ENCODE peak calls at places on chromosomes 16 and 17, in six cellular contexts. One of them, this sample, is unnamed.
A peak's percentile ranks its signal among the peaks of the same experiment; 100 is the strongest.

GRCh38 chr16:84985079-84986065 is 26.0 kb downstream of the ZDHHC7 start:
- DNase-seq in AG09309: peak; percentile 69
- DNase-seq in fibroblast of the aortic adventitia: peak; percentile 89
- DNase-seq in heart left ventricle: no peak
- DNase-seq in C1 segment of cervical spinal cord: no peak
- DNase-seq in stimulated activated CD4-positive, alpha-beta T cell treated with anti-CD3 and anti-CD28 coated beads, Interleukin-2, amount 100 ng/mL, for 24 hours: no peak
- DNase-seq in this sample: peak; percentile 90

GRCh38 chr16:71338632-71339031 is 19.9 kb upstream of the CALB2 start:
- DNase-seq in AG09309: no peak
- DNase-seq in fibroblast of the aortic adventitia: no peak
- DNase-seq in heart left ventricle: no peak
- DNase-seq in C1 segment of cervical spinal cord: no peak
- DNase-seq in stimulated activated CD4-positive, alpha-beta T cell treated with anti-CD3 and anti-CD28 coated beads, Interleukin-2, amount 100 ng/mL, for 24 hours: no peak
- DNase-seq in this sample: no peak

GRCh38 chr16:27365142-27366089 is 36.6 kb upstream of the IL21R start:
- DNase-seq in AG09309: no peak
- DNase-seq in fibroblast of the aortic adventitia: peak; percentile 28
- DNase-seq in heart left ventricle: no peak
- DNase-seq in C1 segment of cervical spinal cord: no peak
- DNase-seq in stimulated activated CD4-positive, alpha-beta T cell treated with anti-CD3 and anti-CD28 coated beads, Interleukin-2, amount 100 ng/mL, for 24 hours: no peak
- DNase-seq in this sample: peak; percentile 26

GRCh38 chr16:78443780-78444422 is 344.4 kb downstream of the WWOX start:
- DNase-seq in AG09309: no peak
- DNase-seq in fibroblast of the aortic adventitia: peak; percentile 0
- DNase-seq in heart left ventricle: no peak
- DNase-seq in C1 segment of cervical spinal cord: no peak
- DNase-seq in stimulated activated CD4-positive, alpha-beta T cell treated with anti-CD3 and anti-CD28 coated beads, Interleukin-2, amount 100 ng/mL, for 24 hours: no peak
- DNase-seq in this sample: peak; percentile 78

GRCh38 chr17:79138826-79139225 is 64.2 kb downstream of the ENGASE start:
- DNase-seq in AG09309: no peak
- DNase-seq in fibroblast of the aortic adventitia: no peak
- DNase-seq in heart left ventricle: no peak
- DNase-seq in C1 segment of cervical spinal cord: no peak
- DNase-seq in stimulated activated CD4-positive, alpha-beta T cell treated with anti-CD3 and anti-CD28 coated beads, Interleukin-2, amount 100 ng/mL, for 24 hours: no peak
- DNase-seq in this sample: no peak

GRCh38 chr16:27822529-27823437 is 240.7 kb downstream of the GSG1L start:
- DNase-seq in AG09309: no peak
- DNase-seq in fibroblast of the aortic adventitia: no peak
- DNase-seq in heart left ventricle: no peak
- DNase-seq in C1 segment of cervical spinal cord: no peak
- DNase-seq in stimulated activated CD4-positive, alpha-beta T cell treated with anti-CD3 and anti-CD28 coated beads, Interleukin-2, amount 100 ng/mL, for 24 hours: no peak
- DNase-seq in this sample: no peak

GRCh38 chr16:16166085-16166484 is 57.2 kb downstream of the ABCC6 start:
- DNase-seq in AG09309: no peak
- DNase-seq in fibroblast of the aortic adventitia: no peak
- DNase-seq in heart left ventricle: no peak
- DNase-seq in C1 segment of cervical spinal cord: no peak
- DNase-seq in stimulated activated CD4-positive, alpha-beta T cell treated with anti-CD3 and anti-CD28 coated beads, Interleukin-2, amount 100 ng/mL, for 24 hours: no peak
- DNase-seq in this sample: no peak

GRCh38 chr17:31571124-31571892 is 179.8 kb downstream of the RAB11FIP4 start:
- DNase-seq in AG09309: no peak
- DNase-seq in fibroblast of the aortic adventitia: peak; percentile 100
- DNase-seq in heart left ventricle: peak; percentile 81
- DNase-seq in C1 segment of cervical spinal cord: no peak
- DNase-seq in stimulated activated CD4-positive, alpha-beta T cell treated with anti-CD3 and anti-CD28 coated beads, Interleukin-2, amount 100 ng/mL, for 24 hours: no peak
- DNase-seq in this sample: peak; percentile 95

GRCh38 chr16:49700222-49700927 is 155.5 kb downstream of the ZNF423 start:
- DNase-seq in AG09309: no peak
- DNase-seq in fibroblast of the aortic adventitia: peak; percentile 90
- DNase-seq in heart left ventricle: peak; percentile 32
- DNase-seq in C1 segment of cervical spinal cord: no peak
- DNase-seq in stimulated activated CD4-positive, alpha-beta T cell treated with anti-CD3 and anti-CD28 coated beads, Interleukin-2, amount 100 ng/mL, for 24 hours: no peak
- DNase-seq in this sample: no peak

GRCh38 chr16:59632266-59632855 is 898.2 kb upstream of the GOT2 start:
- DNase-seq in AG09309: no peak
- DNase-seq in fibroblast of the aortic adventitia: peak; percentile 57
- DNase-seq in heart left ventricle: no peak
- DNase-seq in C1 segment of cervical spinal cord: no peak
- DNase-seq in stimulated activated CD4-positive, alpha-beta T cell treated with anti-CD3 and anti-CD28 coated beads, Interleukin-2, amount 100 ng/mL, for 24 hours: no peak
- DNase-seq in this sample: peak; percentile 22

GRCh38 chr17:51734462-51734861 is 424.1 kb downstream of the CA10 start:
- DNase-seq in AG09309: no peak
- DNase-seq in fibroblast of the aortic adventitia: peak; percentile 2
- DNase-seq in heart left ventricle: no peak
- DNase-seq in C1 segment of cervical spinal cord: no peak
- DNase-seq in stimulated activated CD4-positive, alpha-beta T cell treated with anti-CD3 and anti-CD28 coated beads, Interleukin-2, amount 100 ng/mL, for 24 hours: no peak
- DNase-seq in this sample: no peak

GRCh38 chr17:82031303-82031884 is at the start of gene RAC3:
- DNase-seq in AG09309: no peak
- DNase-seq in fibroblast of the aortic adventitia: no peak
- DNase-seq in heart left ventricle: no peak
- DNase-seq in C1 segment of cervical spinal cord: no peak
- DNase-seq in stimulated activated CD4-positive, alpha-beta T cell treated with anti-CD3 and anti-CD28 coated beads, Interleukin-2, amount 100 ng/mL, for 24 hours: no peak
- DNase-seq in this sample: peak; percentile 33

GRCh38 chr17:80414508-80414802 is 512 bp upstream of the ENDOV start:
- DNase-seq in AG09309: no peak
- DNase-seq in fibroblast of the aortic adventitia: no peak
- DNase-seq in heart left ventricle: no peak
- DNase-seq in C1 segment of cervical spinal cord: no peak
- DNase-seq in stimulated activated CD4-positive, alpha-beta T cell treated with anti-CD3 and anti-CD28 coated beads, Interleukin-2, amount 100 ng/mL, for 24 hours: no peak
- DNase-seq in this sample: no peak

GRCh38 chr17:73175962-73176565 is 11.3 kb downstream of the SSTR2 start:
- DNase-seq in AG09309: no peak
- DNase-seq in fibroblast of the aortic adventitia: no peak
- DNase-seq in heart left ventricle: no peak
- DNase-seq in C1 segment of cervical spinal cord: no peak
- DNase-seq in stimulated activated CD4-positive, alpha-beta T cell treated with anti-CD3 and anti-CD28 coated beads, Interleukin-2, amount 100 ng/mL, for 24 hours: no peak
- DNase-seq in this sample: no peak

GRCh38 chr17:76382803-76383644 is 1.4 kb upstream of the SPHK1 start:
- DNase-seq in AG09309: no peak
- DNase-seq in fibroblast of the aortic adventitia: peak; percentile 63
- DNase-seq in heart left ventricle: no peak
- DNase-seq in C1 segment of cervical spinal cord: no peak
- DNase-seq in stimulated activated CD4-positive, alpha-beta T cell treated with anti-CD3 and anti-CD28 coated beads, Interleukin-2, amount 100 ng/mL, for 24 hours: peak; percentile 71
- DNase-seq in this sample: peak; percentile 71

GRCh38 chr17:65588194-65588808 is 26.9 kb upstream of the AXIN2 start:
- DNase-seq in AG09309: no peak
- DNase-seq in fibroblast of the aortic adventitia: peak; percentile 74
- DNase-seq in heart left ventricle: peak; percentile 14
- DNase-seq in C1 segment of cervical spinal cord: no peak
- DNase-seq in stimulated activated CD4-positive, alpha-beta T cell treated with anti-CD3 and anti-CD28 coated beads, Interleukin-2, amount 100 ng/mL, for 24 hours: no peak
- DNase-seq in this sample: peak; percentile 10

GRCh38 chr17:19507673-19508326 is 25.9 kb upstream of the SLC47A1 start:
- DNase-seq in AG09309: peak; percentile 74
- DNase-seq in fibroblast of the aortic adventitia: peak; percentile 96
- DNase-seq in heart left ventricle: peak; percentile 89
- DNase-seq in C1 segment of cervical spinal cord: peak; percentile 92
- DNase-seq in stimulated activated CD4-positive, alpha-beta T cell treated with anti-CD3 and anti-CD28 coated beads, Interleukin-2, amount 100 ng/mL, for 24 hours: peak; percentile 87
- DNase-seq in this sample: peak; percentile 92

GRCh38 chr16:80631581-80631980 is 90.8 kb downstream of the DYNLRB2 start:
- DNase-seq in AG09309: no peak
- DNase-seq in fibroblast of the aortic adventitia: no peak
- DNase-seq in heart left ventricle: no peak
- DNase-seq in C1 segment of cervical spinal cord: no peak
- DNase-seq in stimulated activated CD4-positive, alpha-beta T cell treated with anti-CD3 and anti-CD28 coated beads, Interleukin-2, amount 100 ng/mL, for 24 hours: no peak
- DNase-seq in this sample: no peak

GRCh38 chr17:34997355-34997862 is 17.1 kb downstream of the LIG3 start:
- DNase-seq in AG09309: no peak
- DNase-seq in fibroblast of the aortic adventitia: peak; percentile 91
- DNase-seq in heart left ventricle: peak; percentile 72
- DNase-seq in C1 segment of cervical spinal cord: no peak
- DNase-seq in stimulated activated CD4-positive, alpha-beta T cell treated with anti-CD3 and anti-CD28 coated beads, Interleukin-2, amount 100 ng/mL, for 24 hours: no peak
- DNase-seq in this sample: peak; percentile 65

GRCh38 chr17:58728831-58729230 is 26.8 kb upstream of the PPM1E start:
- DNase-seq in AG09309: no peak
- DNase-seq in fibroblast of the aortic adventitia: no peak
- DNase-seq in heart left ventricle: no peak
- DNase-seq in C1 segment of cervical spinal cord: no peak
- DNase-seq in stimulated activated CD4-positive, alpha-beta T cell treated with anti-CD3 and anti-CD28 coated beads, Interleukin-2, amount 100 ng/mL, for 24 hours: no peak
- DNase-seq in this sample: peak; percentile 14

GRCh38 chr17:81097943-81098308 is 63.0 kb downstream of the BAIAP2 start:
- DNase-seq in AG09309: no peak
- DNase-seq in fibroblast of the aortic adventitia: peak; percentile 5
- DNase-seq in heart left ventricle: no peak
- DNase-seq in C1 segment of cervical spinal cord: no peak
- DNase-seq in stimulated activated CD4-positive, alpha-beta T cell treated with anti-CD3 and anti-CD28 coated beads, Interleukin-2, amount 100 ng/mL, for 24 hours: no peak
- DNase-seq in this sample: peak; percentile 32

GRCh38 chr17:41666708-41667279 is 21.9 kb upstream of the EIF1 start:
- DNase-seq in AG09309: no peak
- DNase-seq in fibroblast of the aortic adventitia: peak; percentile 69
- DNase-seq in heart left ventricle: peak; percentile 77
- DNase-seq in C1 segment of cervical spinal cord: peak; percentile 38
- DNase-seq in stimulated activated CD4-positive, alpha-beta T cell treated with anti-CD3 and anti-CD28 coated beads, Interleukin-2, amount 100 ng/mL, for 24 hours: peak; percentile 93
- DNase-seq in this sample: peak; percentile 63

GRCh38 chr16:56825821-56826220 is 39.2 kb upstream of the SLC12A3 start:
- DNase-seq in AG09309: no peak
- DNase-seq in fibroblast of the aortic adventitia: no peak
- DNase-seq in heart left ventricle: no peak
- DNase-seq in C1 segment of cervical spinal cord: no peak
- DNase-seq in stimulated activated CD4-positive, alpha-beta T cell treated with anti-CD3 and anti-CD28 coated beads, Interleukin-2, amount 100 ng/mL, for 24 hours: no peak
- DNase-seq in this sample: no peak

GRCh38 chr16:73216932-73217331 is 169.0 kb upstream of the ZFHX3 start:
- DNase-seq in AG09309: no peak
- DNase-seq in fibroblast of the aortic adventitia: no peak
- DNase-seq in heart left ventricle: no peak
- DNase-seq in C1 segment of cervical spinal cord: no peak
- DNase-seq in stimulated activated CD4-positive, alpha-beta T cell treated with anti-CD3 and anti-CD28 coated beads, Interleukin-2, amount 100 ng/mL, for 24 hours: no peak
- DNase-seq in this sample: no peak

GRCh38 chr16:79186196-79186595 is 414.3 kb downstream of the MAF start:
- DNase-seq in AG09309: no peak
- DNase-seq in fibroblast of the aortic adventitia: no peak
- DNase-seq in heart left ventricle: peak; percentile 16
- DNase-seq in C1 segment of cervical spinal cord: no peak
- DNase-seq in stimulated activated CD4-positive, alpha-beta T cell treated with anti-CD3 and anti-CD28 coated beads, Interleukin-2, amount 100 ng/mL, for 24 hours: no peak
- DNase-seq in this sample: peak; percentile 30

GRCh38 chr17:57649731-57650484 is 95.2 kb downstream of the CCDC182 start:
- DNase-seq in AG09309: no peak
- DNase-seq in fibroblast of the aortic adventitia: no peak
- DNase-seq in heart left ventricle: no peak
- DNase-seq in C1 segment of cervical spinal cord: no peak
- DNase-seq in stimulated activated CD4-positive, alpha-beta T cell treated with anti-CD3 and anti-CD28 coated beads, Interleukin-2, amount 100 ng/mL, for 24 hours: no peak
- DNase-seq in this sample: peak; percentile 9

GRCh38 chr17:31309525-31309924 is 4.3 kb downstream of the EVI2B start:
- DNase-seq in AG09309: no peak
- DNase-seq in fibroblast of the aortic adventitia: no peak
- DNase-seq in heart left ventricle: no peak
- DNase-seq in C1 segment of cervical spinal cord: no peak
- DNase-seq in stimulated activated CD4-positive, alpha-beta T cell treated with anti-CD3 and anti-CD28 coated beads, Interleukin-2, amount 100 ng/mL, for 24 hours: no peak
- DNase-seq in this sample: no peak

GRCh38 chr17:1252203-1252608 is 18.0 kb upstream of the BHLHA9 start:
- DNase-seq in AG09309: no peak
- DNase-seq in fibroblast of the aortic adventitia: peak; percentile 55
- DNase-seq in heart left ventricle: peak; percentile 57
- DNase-seq in C1 segment of cervical spinal cord: no peak
- DNase-seq in stimulated activated CD4-positive, alpha-beta T cell treated with anti-CD3 and anti-CD28 coated beads, Interleukin-2, amount 100 ng/mL, for 24 hours: no peak
- DNase-seq in this sample: peak; percentile 48

GRCh38 chr17:2796164-2797140 is at the start of gene RAP1GAP2:
- DNase-seq in AG09309: no peak
- DNase-seq in fibroblast of the aortic adventitia: no peak
- DNase-seq in heart left ventricle: peak; percentile 47
- DNase-seq in C1 segment of cervical spinal cord: peak; percentile 61
- DNase-seq in stimulated activated CD4-positive, alpha-beta T cell treated with anti-CD3 and anti-CD28 coated beads, Interleukin-2, amount 100 ng/mL, for 24 hours: peak; percentile 66
- DNase-seq in this sample: no peak

GRCh38 chr17:33202011-33202410 is 91.1 kb downstream of the ASIC2 start:
- DNase-seq in AG09309: no peak
- DNase-seq in fibroblast of the aortic adventitia: no peak
- DNase-seq in heart left ventricle: no peak
- DNase-seq in C1 segment of cervical spinal cord: no peak
- DNase-seq in stimulated activated CD4-positive, alpha-beta T cell treated with anti-CD3 and anti-CD28 coated beads, Interleukin-2, amount 100 ng/mL, for 24 hours: no peak
- DNase-seq in this sample: no peak

This sample was measured in fibroblast of villous mesenchyme.